ENCODE peak calls at places on chromosomes 1 and 21, in nine cellular contexts. W, O, V, D, M, G, C, K and B are unnamed samples.

GRCh38 chr1:15997637-15998280 is 6.3 kb upstream of the SRARP start:
- DNase-seq in W (no peak), O (no peak), V (no peak), D (no peak), M (no peak), G (no peak), C (no peak), K (no peak), B (no peak)

GRCh38 chr1:33634806-33635205 is 162.4 kb downstream of the ZSCAN20 start:
- DNase-seq in W (no peak), O (no peak), V (peak; percentile 49), D (peak; percentile 76), M (no peak), G (peak; percentile 46), C (no peak), K (peak; percentile 41), B (peak; percentile 31)

GRCh38 chr1:107897428-107898339 is 67.3 kb downstream of the VAV3 start:
- DNase-seq in W (no peak), O (no peak), V (no peak), D (no peak), M (no peak), G (no peak), C (no peak), K (peak; percentile 29), B (no peak)

GRCh38 chr1:109687641-109688499 is at the start of gene GSTM1:
- DNase-seq in W (no peak), O (peak; percentile 90), V (no peak), D (peak; percentile 79), M (no peak), G (no peak), C (peak; percentile 58), K (no peak), B (no peak)

GRCh38 chr21:37849703-37850102 is 66.6 kb downstream of the KCNJ6 start:
- DNase-seq in W (peak; percentile 66), O (no peak), V (peak; percentile 84), D (no peak), M (no peak), G (no peak), C (no peak), K (no peak), B (peak; percentile 73)

GRCh38 chr1:165717918-165718515 is 19.7 kb upstream of the ALDH9A1 start:
- DNase-seq in W (peak; percentile 33), O (peak; percentile 42), V (peak; percentile 73), D (peak; percentile 56), M (peak; percentile 80), G (no peak), C (peak; percentile 23), K (peak; percentile 71), B (peak; percentile 82)

GRCh38 chr1:218494449-218494852 is 149.3 kb downstream of the TGFB2 start:
- DNase-seq in W (no peak), O (no peak), V (no peak), D (peak; percentile 76), M (no peak), G (no peak), C (no peak), K (no peak), B (no peak)

GRCh38 chr1:177789956-177790355 is 179.9 kb downstream of the SEC16B start:
- DNase-seq in W (no peak), O (no peak), V (no peak), D (no peak), M (no peak), G (no peak), C (no peak), K (no peak), B (no peak)

GRCh38 chr1:97918961-97919360 is 1.9 kb downstream of the DPYD start:
- DNase-seq in W (no peak), O (no peak), V (peak; percentile 35), D (no peak), M (no peak), G (no peak), C (no peak), K (no peak), B (no peak)

GRCh38 chr1:229184066-229184465 is 86.8 kb upstream of the RAB4A start:
- DNase-seq in W (no peak), O (no peak), V (no peak), D (no peak), M (no peak), G (no peak), C (no peak), K (no peak), B (no peak)

GRCh38 chr1:31788825-31789256 is 24.7 kb upstream of the ADGRB2 start:
- DNase-seq in W (peak; percentile 58), O (peak; percentile 70), V (no peak), D (no peak), M (peak; percentile 86), G (no peak), C (no peak), K (no peak), B (peak; percentile 91)

GRCh38 chr21:45323487-45324380 is 36.0 kb upstream of the POFUT2 start:
- DNase-seq in W (no peak), O (no peak), V (no peak), D (no peak), M (no peak), G (peak; percentile 35), C (no peak), K (no peak), B (peak; percentile 63)

GRCh38 chr1:116777831-116778830 is 23.9 kb downstream of the CD2 start:
- DNase-seq in W (no peak), O (no peak), V (peak; percentile 43), D (no peak), M (no peak), G (no peak), C (peak; percentile 33), K (peak; percentile 48), B (peak; percentile 87)

GRCh38 chr1:147585640-147586383 is 44.5 kb downstream of the BCL9 start:
- DNase-seq in W (no peak), O (peak; percentile 6), V (no peak), D (no peak), M (no peak), G (no peak), C (no peak), K (no peak), B (no peak)

GRCh38 chr1:30515746-30516504 is 207.5 kb downstream of the MATN1 start:
- DNase-seq in W (no peak), O (no peak), V (no peak), D (peak; percentile 21), M (no peak), G (no peak), C (no peak), K (no peak), B (no peak)

GRCh38 chr1:24770891-24771290 is 25.6 kb downstream of the CLIC4 start:
- DNase-seq in W (no peak), O (no peak), V (no peak), D (no peak), M (no peak), G (no peak), C (no peak), K (no peak), B (peak; percentile 29)

GRCh38 chr1:63524166-63524565 is 841 bp downstream of the EFCAB7 start:
- DNase-seq in W (no peak), O (no peak), V (peak; percentile 12), D (no peak), M (no peak), G (no peak), C (no peak), K (peak; percentile 9), B (peak; percentile 6)

GRCh38 chr1:209948155-209948554 is 10.1 kb downstream of the SYT14 start:
- DNase-seq in W (no peak), O (no peak), V (no peak), D (no peak), M (no peak), G (no peak), C (no peak), K (no peak), B (no peak)

GRCh38 chr1:29981586-29982239 is 741.7 kb downstream of the MATN1 start:
- DNase-seq in W (no peak), O (no peak), V (no peak), D (no peak), M (no peak), G (no peak), C (no peak), K (no peak), B (no peak)

GRCh38 chr1:182595641-182596240 is 6.7 kb upstream of the RNASEL start:
- DNase-seq in W (no peak), O (peak; percentile 79), V (peak; percentile 70), D (peak; percentile 72), M (peak; percentile 75), G (peak; percentile 61), C (peak; percentile 40), K (peak; percentile 68), B (peak; percentile 79)

GRCh38 chr1:244755673-244756072 is 79.8 kb upstream of the COX20 start:
- DNase-seq in W (no peak), O (no peak), V (no peak), D (no peak), M (no peak), G (no peak), C (no peak), K (no peak), B (no peak)

GRCh38 chr1:93434987-93435386 is 12.9 kb upstream of the FNBP1L start:
- DNase-seq in W (no peak), O (no peak), V (no peak), D (no peak), M (no peak), G (no peak), C (no peak), K (no peak), B (no peak)

GRCh38 chr1:161884475-161884874 is 118.4 kb downstream of the ATF6 start:
- DNase-seq in W (no peak), O (no peak), V (no peak), D (no peak), M (no peak), G (no peak), C (peak; percentile 20), K (no peak), B (peak; percentile 13)

GRCh38 chr1:108045370-108045950 is 80.5 kb upstream of the VAV3 start:
- DNase-seq in W (no peak), O (peak; percentile 14), V (no peak), D (no peak), M (no peak), G (no peak), C (no peak), K (no peak), B (no peak)